ENCODE peak calls at places on chromosome 13, in six cellular contexts. Y is K562, K is GM12878, B is H1, C is HepG2, F is GM12891. S is an unnamed sample.

GRCh38 chr13:27183561-27184147 is 12.0 kb upstream of the USP12 start:
- DNase-seq in K (no peak), Y (no peak), C (no peak), F (no peak), B (no peak), S (no peak)

GRCh38 chr13:22256111-22256639 is 585.3 kb downstream of the FGF9 start:
- DNase-seq in K (no peak), F (no peak), C (no peak), B (no peak), Y (no peak), S (no peak)

GRCh38 chr13:26759907-26760834 is at the start of gene GPR12:
- DNase-seq in Y (no peak), B (no peak), K (no peak), C (no peak), F (no peak), S (no peak)

GRCh38 chr13:101919541-101920306 is 467.2 kb downstream of the ITGBL1 start:
- DNase-seq in K (no peak), C (no peak), F (no peak), B (peak), Y (no peak), S (no peak)

GRCh38 chr13:83221256-83221655 is 661.0 kb downstream of the SLITRK1 start:
- DNase-seq in Y (no peak), K (no peak), C (no peak), F (no peak), B (no peak), S (no peak)

GRCh38 chr13:103788061-103788652 is 721.9 kb upstream of the SLC10A2 start:
- DNase-seq in C (no peak), K (no peak), Y (no peak), F (no peak), B (no peak), S (no peak)

GRCh38 chr13:71879129-71879535 is 12.1 kb upstream of the DACH1 start:
- DNase-seq in C (peak), K (no peak), B (no peak), Y (no peak), F (no peak), S (no peak)

GRCh38 chr13:47178090-47178950 is 281.5 kb upstream of the HTR2A start:
- DNase-seq in F (no peak), Y (no peak), B (no peak), C (no peak), K (no peak), S (no peak)

GRCh38 chr13:111241006-111241755 is 79.3 kb upstream of the TEX29 start:
- DNase-seq in K (no peak), Y (no peak), B (peak), F (no peak), C (no peak), S (no peak)

GRCh38 chr13:44346534-44346933 is 27.1 kb upstream of the SERP2 start:
- DNase-seq in B (no peak), C (no peak), Y (no peak), F (no peak), K (no peak), S (no peak)

GRCh38 chr13:114115191-114115671 is 17.2 kb downstream of the RASA3 start:
- DNase-seq in Y (peak), C (peak), B (no peak), K (no peak), F (no peak), S (no peak)

GRCh38 chr13:21012841-21013681 is 48.3 kb downstream of the LATS2 start:
- DNase-seq in Y (no peak), C (no peak), K (no peak), F (no peak), B (no peak), S (no peak)

GRCh38 chr13:40665754-40666057 is 735 bp downstream of the FOXO1 start:
- DNase-seq in F (peak), B (no peak), K (no peak), C (no peak), Y (peak), S (no peak)

GRCh38 chr13:112506046-112506445 is 81.9 kb downstream of the TUBGCP3 start:
- DNase-seq in F (no peak), B (no peak), K (no peak), Y (no peak), C (no peak), S (no peak)

GRCh38 chr13:102974574-102975195 is 91.5 kb downstream of the SLC10A2 start:
- DNase-seq in C (no peak), F (no peak), B (no peak), Y (no peak), K (no peak), S (no peak)

GRCh38 chr13:40626977-40627376 is 39.5 kb downstream of the FOXO1 start:
- DNase-seq in K (no peak), B (no peak), F (no peak), C (peak), Y (no peak), S (no peak)

GRCh38 chr13:31697290-31697689 is 42.0 kb upstream of the RXFP2 start:
- DNase-seq in F (no peak), B (no peak), K (no peak), Y (no peak), C (no peak), S (no peak)

GRCh38 chr13:30968734-30969335 is 36.4 kb downstream of the TEX26 start:
- DNase-seq in K (no peak), C (no peak), B (no peak), Y (no peak), F (no peak), S (no peak)

GRCh38 chr13:69595181-69595580 is 512.4 kb upstream of the ATXN8OS start:
- DNase-seq in K (no peak), F (no peak), Y (no peak), C (no peak), B (no peak), S (no peak)

GRCh38 chr13:91785435-91786137 is 387.2 kb downstream of the GPC5 start:
- DNase-seq in K (no peak), B (no peak), C (no peak), F (no peak), Y (no peak), S (no peak)

GRCh38 chr13:21465710-21466160 is 6.6 kb upstream of the ZDHHC20 start:
- DNase-seq in B (peak), F (no peak), C (peak), K (no peak), Y (no peak), S (no peak)

GRCh38 chr13:27450921-27451461 is 627 bp upstream of the MTIF3 start:
- DNase-seq in F (no peak), C (peak), K (no peak), Y (peak), B (peak), S (no peak)

GRCh38 chr13:44815507-44816074 is 173.7 kb downstream of the NUFIP1 start:
- DNase-seq in B (no peak), Y (no peak), K (no peak), F (no peak), C (peak), S (no peak)

GRCh38 chr13:21259571-21260455 is 83.4 kb downstream of the MRPL57 start:
- DNase-seq in K (no peak), B (no peak), Y (no peak), C (no peak), F (no peak), S (no peak)

GRCh38 chr13:25085125-25085742 is 10.7 kb upstream of the PABPC3 start:
- DNase-seq in Y (no peak), B (no peak), C (peak), K (no peak), F (no peak), S (no peak)

GRCh38 chr13:52644108-52644507 is 1.9 kb downstream of the HNRNPA1L2 start:
- DNase-seq in B (no peak), Y (no peak), K (no peak), C (no peak), F (no peak), S (no peak)

GRCh38 chr13:101552797-101553196 is 100.3 kb downstream of the ITGBL1 start:
- DNase-seq in C (no peak), F (no peak), K (no peak), Y (no peak), B (no peak), S (no peak)

GRCh38 chr13:111399334-111399733 is 78.9 kb downstream of the TEX29 start:
- DNase-seq in K (no peak), Y (no peak), C (no peak), B (no peak), F (no peak), S (no peak)

GRCh38 chr13:27997904-27998522 is 9.5 kb upstream of the URAD start:
- DNase-seq in F (no peak), K (no peak), Y (peak), B (peak), C (peak), S (no peak)

GRCh38 chr13:35256459-35257148 is 219.9 kb downstream of the MAB21L1 start:
- DNase-seq in B (no peak), F (no peak), Y (no peak), K (no peak), C (no peak), S (no peak)

GRCh38 chr13:29946093-29946492 is 95.7 kb upstream of the UBL3 start:
- DNase-seq in C (no peak), Y (no peak), B (no peak), K (no peak), F (no peak), S (no peak)

GRCh38 chr13:97515643-97516042 is 81.7 kb downstream of the RAP2A start:
- DNase-seq in Y (no peak), B (no peak), C (no peak), K (no peak), F (no peak), S (no peak)

GRCh38 chr13:20134732-20135131 is 26.1 kb downstream of the GJA3 start:
- DNase-seq in B (no peak), Y (no peak), K (no peak), F (no peak), C (no peak), S (no peak)

GRCh38 chr13:86569119-86569518 is 769.9 kb upstream of the SLITRK6 start:
- DNase-seq in F (no peak), Y (no peak), C (no peak), B (no peak), K (no peak), S (no peak)

GRCh38 chr13:87680298-87680697 is 9.1 kb downstream of the SLITRK5 start:
- DNase-seq in K (no peak), B (no peak), F (no peak), Y (no peak), C (no peak), S (no peak)

GRCh38 chr13:23470706-23471610 is 37.5 kb upstream of the SACS start:
- DNase-seq in K (no peak), F (no peak), B (no peak), C (peak), Y (no peak), S (no peak)

GRCh38 chr13:40563350-40564125 is 102.9 kb downstream of the FOXO1 start:
- DNase-seq in F (no peak), C (peak), Y (no peak), B (no peak), K (no peak), S (no peak)

GRCh38 chr13:43835701-43836100 is 43.8 kb downstream of the CCDC122 start:
- DNase-seq in B (no peak), C (no peak), K (no peak), Y (no peak), F (no peak), S (no peak)

GRCh38 chr13:48054601-48055000 is 17.1 kb downstream of the NUDT15 start:
- DNase-seq in K (no peak), F (no peak), B (no peak), Y (no peak), C (no peak), S (no peak)

GRCh38 chr13:33679658-33680012 is 138.3 kb upstream of the RFC3 start:
- DNase-seq in Y (no peak), B (no peak), K (no peak), C (no peak), F (no peak), S (no peak)
- TF ChIP-seq POLR2A in Y (no peak), B (no peak), K (no peak), C (no peak), F (no peak), S (no peak)

DNA sequence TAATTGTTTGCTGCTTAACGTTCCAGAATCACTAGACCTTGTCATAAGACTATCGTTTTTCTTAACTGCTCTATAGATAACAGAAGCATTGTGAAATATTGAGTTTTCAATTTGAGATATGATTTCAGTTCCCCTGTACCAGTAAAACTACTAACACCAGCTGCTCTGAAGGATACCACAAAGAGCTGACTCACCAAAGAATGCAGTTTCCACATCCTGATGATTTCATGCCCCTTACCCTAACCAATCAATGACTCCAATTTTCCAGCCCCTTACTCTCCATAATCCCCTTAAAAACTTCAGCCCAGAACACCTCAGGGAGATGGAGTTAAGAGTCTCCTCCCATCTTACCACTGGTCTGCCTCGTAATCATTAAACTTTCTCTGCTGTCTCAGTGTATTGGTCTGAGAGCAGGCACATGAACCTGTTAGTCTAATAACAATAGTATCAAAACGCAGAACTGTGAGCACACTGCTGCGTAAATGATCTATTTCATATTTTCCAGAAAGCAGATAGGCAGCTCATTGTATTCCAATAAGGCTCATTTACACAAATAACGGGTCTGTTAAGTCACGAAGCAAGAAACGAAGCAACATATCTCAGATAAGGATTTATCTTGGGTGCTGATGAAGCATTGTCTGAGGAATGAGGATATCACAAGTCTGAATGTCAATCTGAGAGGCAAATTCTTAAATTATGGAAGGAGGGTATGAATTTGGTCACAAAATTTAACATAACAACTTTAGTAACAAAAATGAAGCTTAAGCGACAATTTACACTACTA is 14.1 kb upstream of the CCNA1 start:
- DNase-seq in B (no peak), C (no peak), Y (no peak), K (peak), F (no peak), S (no peak)
- TF ChIP-seq TAF1 in B (no peak), C (no peak), Y (no peak), K (no peak), F (no peak), S (no peak)

GRCh38 chr13:73261739-73262216 is 203.0 kb downstream of the KLF5 start:
- DNase-seq in K (no peak), Y (no peak), B (no peak), F (no peak), C (no peak), S (no peak)
- TF ChIP-seq POLR2A in K (no peak), Y (no peak), B (no peak), F (no peak), C (no peak), S (no peak)

GRCh38 chr13:109735567-109735966 is 50.8 kb downstream of the IRS2 start:
- DNase-seq in Y (no peak), K (no peak), F (no peak), C (no peak), B (no peak), S (no peak)

GRCh38 chr13:109740121-109740520 is 46.3 kb downstream of the IRS2 start:
- DNase-seq in Y (no peak), B (no peak), F (no peak), K (no peak), C (no peak), S (no peak)

GRCh38 chr13:109737046-109737573 is 49.3 kb downstream of the IRS2 start:
- DNase-seq in B (no peak), Y (no peak), F (no peak), C (no peak), K (no peak), S (no peak)

GRCh38 chr13:109738298-109738746 is 48.1 kb downstream of the IRS2 start:
- DNase-seq in F (no peak), B (no peak), K (no peak), Y (no peak), C (no peak), S (no peak)

GRCh38 chr13:109737606-109738005 is 48.8 kb downstream of the IRS2 start:
- DNase-seq in Y (no peak), B (no peak), F (no peak), K (no peak), C (no peak), S (no peak)
- TF ChIP-seq TAF1 in Y (no peak), B (no peak), F (no peak), K (no peak), C (no peak), S (no peak)

DNA sequence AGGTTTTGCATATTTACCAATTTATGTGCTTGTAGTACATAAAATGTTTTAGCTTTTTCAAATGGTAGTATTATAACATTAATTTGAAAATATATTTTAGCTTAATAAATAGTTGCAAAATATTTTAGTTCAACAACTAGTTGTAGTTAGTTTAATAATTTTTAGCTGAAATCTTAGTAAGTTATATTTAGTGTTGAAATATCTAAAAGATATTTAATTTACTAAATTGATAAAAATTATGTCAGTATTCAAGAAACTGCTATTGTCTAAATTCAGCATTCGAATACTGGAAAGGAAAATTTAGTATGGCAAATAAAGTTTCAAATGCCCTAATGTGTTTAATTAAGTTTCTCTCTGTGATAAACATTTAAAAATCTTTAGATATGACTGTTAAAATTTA is 754.5 kb upstream of the MIR17HG start:
- DNase-seq in F (no peak), K (no peak), Y (no peak), B (no peak), C (no peak), S (no peak)
- TF ChIP-seq POLR2A in F (no peak), K (no peak), Y (no peak), B (no peak), C (no peak), S (no peak)